ENCODE peak calls at places on chromosomes 5 and 9, in four cellular contexts. C is T-helper 9 cell; K is stimulated activated naive CD8-positive, alpha-beta T cell treated with anti-CD3 and anti-CD28 coated beads, Interleukin-15, Interleukin-2, amounts not matched to agents 100 U/mL and 50 U/mL, for 24 hours; F is endothelial cell. L is an unnamed sample.

GRCh38 chr5:75690669-75691068 is 26.6 kb downstream of the POC5 start:
- DNase-seq in C (no peak), F (no peak), K (no peak), L (no peak)

GRCh38 chr5:159833846-159834245 is 82.4 kb upstream of the ADRA1B start:
- DNase-seq in C (no peak), F (no peak), K (no peak), L (no peak)

GRCh38 chr9:134700636-134701350 is 59.2 kb downstream of the COL5A1 start:
- DNase-seq in K (no peak), C (no peak), F (no peak), L (no peak)

GRCh38 chr5:141960018-141960417 is 2.0 kb upstream of the PCDH12 start:
- DNase-seq in C (no peak), K (peak), F (peak), L (no peak)

GRCh38 chr9:77960356-77961153 is 71.1 kb downstream of the GNAQ start:
- DNase-seq in C (no peak), F (no peak), K (no peak), L (no peak)

GRCh38 chr9:110116543-110116885 is 91.4 kb downstream of the C9orf152 start:
- DNase-seq in K (no peak), C (no peak), F (no peak), L (no peak)

GRCh38 chr5:43649256-43649655 is 46.3 kb downstream of the NNT start:
- DNase-seq in F (no peak), C (no peak), K (no peak), L (no peak)

GRCh38 chr9:96719538-96720315 is 58.2 kb downstream of the ZNF510 start:
- DNase-seq in K (peak), F (no peak), C (no peak), L (no peak)

GRCh38 chr5:101520417-101520816 is 617.3 kb upstream of the ST8SIA4 start:
- DNase-seq in K (no peak), F (no peak), C (no peak), L (no peak)

GRCh38 chr5:115379622-115380344 is 83.3 kb upstream of the CCDC112 start:
- DNase-seq in C (no peak), F (no peak), K (no peak), L (no peak)

GRCh38 chr9:36211510-36211909 is 20.8 kb downstream of the CLTA start:
- DNase-seq in F (no peak), C (no peak), K (no peak), L (no peak)

GRCh38 chr9:133477992-133478850 is 678 bp downstream of the SLC2A6 start:
- DNase-seq in F (peak), C (no peak), K (peak), L (no peak)

GRCh38 chr9:6144947-6145346 is 70.7 kb upstream of the IL33 start:
- DNase-seq in F (no peak), C (no peak), K (no peak), L (no peak)

L was measured in T-helper 17 cell.